ENCODE peak calls at places on chromosome 6, in eight cellular contexts. V, S, N, A, U, M, H and K are unnamed samples. For H3K36me3 and H3K4me1, the result is how much of the 10 kb centered on the place peaks cover.

GRCh38 chr6:25962368-25963127 is at the start of gene TRIM38:
- DNase-seq in V (peak), S (peak), N (peak), A (peak), U (peak), M (peak), H (peak), K (peak)

GRCh38 chr6:129055796-129056195 is 172.9 kb downstream of the LAMA2 start:
- DNase-seq in V (no peak), S (no peak), N (no peak), A (peak), U (no peak), M (no peak), H (no peak), K (no peak)

GRCh38 chr6:166289181-166290061 is 18.8 kb downstream of the PRR18 start:
- DNase-seq in V (no peak), S (no peak), N (no peak), A (no peak), U (no peak), M (no peak), H (no peak), K (no peak)

GRCh38 chr6:7138111-7138510 is 30.4 kb downstream of the RREB1 start:
- DNase-seq in V (no peak), S (no peak), N (no peak), A (no peak), U (no peak), M (no peak), H (no peak), K (no peak)

GRCh38 chr6:109446541-109446940 is 6.0 kb downstream of the SMPD2 start:
- DNase-seq in V (no peak), S (no peak), N (no peak), A (no peak), U (no peak), M (no peak), H (no peak), K (no peak)

GRCh38 chr6:6494677-6495076 is 93.8 kb upstream of the LY86 start:
- DNase-seq in V (no peak), S (peak), N (peak), A (no peak), U (no peak), M (no peak), H (peak), K (peak)

GRCh38 chr6:87264481-87264880 is 57.9 kb upstream of the SMIM8 start:
- DNase-seq in V (no peak), S (no peak), N (no peak), A (no peak), U (no peak), M (no peak), H (no peak), K (no peak)

GRCh38 chr6:140684776-140685550 is 1310.5 kb upstream of the CITED2 start:
- DNase-seq in V (no peak), S (no peak), N (no peak), A (no peak), U (no peak), M (no peak), H (no peak), K (no peak)

GRCh38 chr6:89681983-89682564 is 43.5 kb upstream of the LYRM2 start:
- DNase-seq in V (no peak), S (no peak), N (no peak), A (no peak), U (no peak), M (no peak), H (no peak), K (no peak)

GRCh38 chr6:14117158-14118090 is at the start of gene CD83:
- DNase-seq in V (peak), S (peak), N (no peak), A (peak), U (peak), M (peak), H (peak), K (peak)

GRCh38 chr6:113697642-113698410 is 159.3 kb upstream of the MARCKS start:
- DNase-seq in V (peak), S (no peak), N (no peak), A (peak), U (no peak), M (no peak), H (no peak), K (no peak)

GRCh38 chr6:157891544-157892362 is 68.7 kb downstream of the SNX9 start:
- DNase-seq in V (no peak), S (no peak), N (no peak), A (peak), U (no peak), M (no peak), H (no peak), K (no peak)

GRCh38 chr6:20338160-20338559 is 63.5 kb upstream of the E2F3 start:
- DNase-seq in V (peak), S (no peak), N (no peak), A (peak), U (no peak), M (no peak), H (no peak), K (no peak)

GRCh38 chr6:31546339-31546961 is at the start of gene ATP6V1G2:
- DNase-seq in V (peak), S (peak), N (peak), A (peak), U (peak), M (peak), H (peak), K (peak)

GRCh38 chr6:89079611-89080213 is 839 bp upstream of the PNRC1 start:
- DNase-seq in V (peak), S (peak), N (peak), A (peak), U (peak), M (peak), H (peak), K (peak)

GRCh38 chr6:39137235-39137634 is 22.2 kb upstream of the SAYSD1 start:
- DNase-seq in V (peak), S (peak), N (no peak), A (peak), U (peak), M (peak), H (peak), K (peak)

GRCh38 chr6:166786704-166787293 is 159.7 kb upstream of the RPS6KA2 start:
- DNase-seq in V (peak), S (peak), N (no peak), A (peak), U (peak), M (peak), H (peak), K (peak)

GRCh38 chr6:167730441-167730840 is 96.3 kb upstream of the AFDN start:
- DNase-seq in V (no peak), S (peak), N (no peak), A (no peak), U (no peak), M (no peak), H (no peak), K (no peak)

GRCh38 chr6:1491920-1492319 is 102.5 kb downstream of the FOXF2 start:
- DNase-seq in V (no peak), S (no peak), N (no peak), A (no peak), U (no peak), M (no peak), H (no peak), K (no peak)

GRCh38 chr6:163955131-163955530 is 540.6 kb downstream of the QKI start:
- DNase-seq in V (peak), S (no peak), N (no peak), A (peak), U (no peak), M (no peak), H (no peak), K (no peak)

GRCh38 chr6:43742931-43743632 is 26.9 kb upstream of the VEGFA start:
- DNase-seq in V (no peak), S (peak), N (no peak), A (no peak), U (no peak), M (no peak), H (no peak), K (no peak)

GRCh38 chr6:147003186-147003585 is 201.0 kb upstream of the STXBP5 start:
- DNase-seq in V (no peak), S (no peak), N (no peak), A (no peak), U (no peak), M (no peak), H (no peak), K (no peak)

GRCh38 chr6:140073456-140073855 is 699.0 kb upstream of the CITED2 start:
- DNase-seq in V (peak), S (no peak), N (no peak), A (no peak), U (no peak), M (no peak), H (no peak), K (no peak)

GRCh38 chr6:81814365-81815109 is 62.1 kb upstream of the TENT5A start:
- DNase-seq in V (peak), S (no peak), N (no peak), A (peak), U (no peak), M (no peak), H (no peak), K (no peak)

GRCh38 chr6:117829594-117830319 is 77.3 kb upstream of the SLC35F1 start:
- DNase-seq in V (peak), S (peak), N (no peak), A (peak), U (no peak), M (no peak), H (no peak), K (no peak)

GRCh38 chr6:34514593-34515472 is 41.3 kb downstream of the SPDEF start:
- DNase-seq in V (peak), S (peak), N (no peak), A (peak), U (no peak), M (no peak), H (no peak), K (no peak)

GRCh38 chr6:14633453-14633852 is 515.9 kb downstream of the CD83 start:
- DNase-seq in V (no peak), S (no peak), N (no peak), A (no peak), U (no peak), M (no peak), H (no peak), K (no peak)

GRCh38 chr6:5513393-5513792 is 252.1 kb downstream of the FARS2 start:
- DNase-seq in V (no peak), S (no peak), N (no peak), A (no peak), U (no peak), M (no peak), H (no peak), K (no peak)

GRCh38 chr6:5541025-5541424 is 279.7 kb downstream of the FARS2 start:
- DNase-seq in V (no peak), S (no peak), N (no peak), A (no peak), U (no peak), M (no peak), H (no peak), K (no peak)

GRCh38 chr6:154925130-154925529 is 70.0 kb upstream of the TIAM2 start:
- DNase-seq in V (no peak), S (no peak), N (no peak), A (no peak), U (no peak), M (no peak), H (no peak), K (no peak)
- H3K27ac ChIP-seq in V (no peak), S (no peak), N (no peak), A (no peak), U (no peak), M (no peak), H (no peak), K (no peak)

DNA sequence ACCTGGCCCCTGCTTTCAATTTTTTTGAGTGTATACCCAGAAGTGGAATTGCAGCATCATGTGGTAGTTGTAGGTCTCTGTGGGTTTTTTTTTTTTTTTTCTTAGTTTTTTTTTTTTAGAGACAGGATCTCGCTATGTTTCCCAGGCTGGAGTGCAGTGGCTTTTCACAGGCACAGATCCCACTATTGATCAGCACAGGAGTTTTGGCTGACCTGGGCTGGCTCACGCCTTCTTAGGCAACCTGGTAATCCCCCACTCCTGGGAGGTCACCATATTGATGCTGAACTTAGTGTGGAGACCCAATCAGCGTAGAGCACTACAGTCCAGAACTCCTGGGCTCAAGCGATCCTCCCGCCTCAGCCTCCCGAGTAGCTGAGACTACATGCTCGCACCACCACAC is 25.9 kb downstream of the MTO1 start:
- DNase-seq in V (no peak), S (peak), N (no peak), A (no peak), U (no peak), M (no peak), H (no peak), K (no peak)
- H3K36me3 ChIP-seq in V (under half), S (half or more), N (half or more), A (under half), U (half or more), M (under half), H (half or more), K (under half)

DNA sequence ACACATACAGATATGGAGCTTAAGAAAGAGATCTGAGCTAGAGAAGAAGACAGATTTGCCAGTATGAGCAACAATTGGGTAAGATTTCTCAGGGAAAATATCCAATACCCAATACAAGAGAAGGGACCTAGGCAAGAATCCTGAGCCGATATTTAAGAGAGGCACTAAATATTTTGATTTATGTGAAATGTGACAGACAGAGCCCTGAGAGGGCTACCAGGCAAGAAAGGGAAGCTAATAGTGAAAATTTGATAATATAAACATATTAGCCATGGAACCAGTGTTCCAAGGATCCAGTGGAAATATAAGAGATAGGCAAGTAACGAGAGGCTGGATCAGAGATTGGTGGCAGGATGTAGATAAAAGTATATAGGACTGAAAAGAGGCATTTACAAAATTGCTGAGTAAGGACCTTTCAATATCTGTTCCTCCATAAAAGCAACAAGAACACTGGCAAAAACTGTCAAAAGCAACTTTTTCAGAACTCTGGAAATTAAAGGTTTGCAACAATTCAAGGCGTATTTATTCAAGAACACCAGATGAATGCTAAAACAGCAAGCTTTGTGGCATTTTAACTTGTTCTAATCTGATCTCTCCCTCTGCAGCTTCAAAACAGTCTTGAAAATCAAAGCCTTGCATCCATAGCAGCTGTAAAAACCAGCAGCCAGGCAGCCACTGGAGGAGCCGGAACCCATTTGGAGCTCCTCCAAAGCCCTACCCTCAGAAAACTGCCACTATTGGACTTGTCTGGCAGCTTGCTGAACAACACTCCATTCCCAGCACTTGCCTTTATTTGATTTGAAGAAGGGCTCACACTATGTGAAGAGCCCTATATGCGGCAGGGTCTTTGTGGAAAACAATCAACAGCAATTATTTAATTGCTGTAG is 58.8 kb downstream of the REV3L start:
- DNase-seq in V (peak), S (no peak), N (no peak), A (peak), U (no peak), M (no peak), H (no peak), K (peak)
- H3K4me1 ChIP-seq in V (under half), S (under half), N (under half), A (under half), U (under half), M (under half), H (under half), K (under half)

DNA sequence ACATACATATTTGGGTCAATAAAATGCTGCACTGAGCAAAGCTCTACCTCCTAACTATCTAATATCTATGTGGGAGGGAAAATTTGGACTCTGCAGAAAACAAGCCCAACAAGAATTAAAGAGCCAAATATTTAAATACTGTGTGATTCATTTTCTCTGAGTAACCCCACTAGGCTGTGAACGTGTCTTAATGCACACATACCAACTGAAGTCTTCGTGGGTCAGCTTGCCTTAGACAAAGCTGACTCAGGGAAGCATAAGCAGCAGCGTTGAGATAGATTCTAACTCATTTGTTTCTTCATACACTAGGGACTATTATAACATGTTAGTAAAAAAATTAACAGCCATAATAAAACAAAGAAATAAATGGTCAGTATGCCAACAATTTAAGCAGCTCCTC is 114.3 kb downstream of the GJA1 start:
- DNase-seq in V (peak), S (no peak), N (no peak), A (peak), U (no peak), M (no peak), H (no peak), K (no peak)
- H3K27ac ChIP-seq in V (no peak), S (no peak), N (no peak), A (no peak), U (no peak), M (no peak), H (no peak), K (no peak)